ENCODE peak calls at places on chromosomes 4 and X, in five cellular contexts. F is CD4-positive, alpha-beta T cell; J is uterus; D is epithelial cell of esophagus; E is activated CD8-positive, alpha-beta T cell treated with anti-CD3 and anti-CD28 coated beads for 36 hours. R is an unnamed sample.

GRCh38 chrX:117274943-117275342 is 812.2 kb upstream of the CT83 start:
- DNase-seq in F (no peak), E (no peak), J (no peak), D (no peak), R (no peak)

GRCh38 chr4:100175853-100176252 is 14.4 kb downstream of the DDIT4L start:
- DNase-seq in E (no peak), F (no peak), J (no peak), D (no peak), R (no peak)

GRCh38 chr4:167622481-167623240 is 388.4 kb upstream of the SPOCK3 start:
- DNase-seq in E (peak), D (peak), J (no peak), F (no peak), R (peak)

GRCh38 chrX:68114573-68115199 is 318.6 kb downstream of the OPHN1 start:
- DNase-seq in E (no peak), J (no peak), D (peak), F (no peak), R (no peak)

GRCh38 chr4:8939160-8939855 is 67.7 kb upstream of the HMX1 start:
- DNase-seq in D (no peak), J (no peak), E (no peak), F (no peak), R (no peak)

GRCh38 chr4:148216866-148217814 is 225.1 kb downstream of the NR3C2 start:
- DNase-seq in E (peak), D (no peak), J (no peak), F (no peak), R (no peak)

GRCh38 chrX:123230798-123231197 is 46.7 kb downstream of the GRIA3 start:
- DNase-seq in F (no peak), J (no peak), E (no peak), D (no peak), R (no peak)

GRCh38 chr4:120555058-120555457 is 367.5 kb downstream of the PRDM5 start:
- DNase-seq in J (no peak), D (no peak), E (no peak), F (no peak), R (no peak)

GRCh38 chr4:120088507-120088906 is 21.9 kb upstream of the MAD2L1 start:
- DNase-seq in D (peak), E (no peak), J (no peak), F (no peak), R (no peak)

GRCh38 chr4:76883147-76883546 is 14.8 kb downstream of the SOWAHB start:
- DNase-seq in J (no peak), D (peak), E (no peak), F (no peak), R (no peak)

GRCh38 chr4:7828011-7828720 is 111.5 kb downstream of the AFAP1 start:
- DNase-seq in D (peak), F (peak), E (peak), J (peak), R (peak)

GRCh38 chrX:36198575-36198974 is 279.0 kb downstream of the CFAP47 start:
- DNase-seq in E (no peak), F (no peak), J (no peak), D (peak), R (no peak)

GRCh38 chr4:69764311-69764710 is 3.9 kb upstream of the SULT1B1 start:
- DNase-seq in D (no peak), F (no peak), J (no peak), E (no peak), R (no peak)

GRCh38 chr4:102598102-102598758 is 97.1 kb downstream of the NFKB1 start:
- DNase-seq in D (no peak), E (peak), J (no peak), F (no peak), R (no peak)

GRCh38 chrX:34805951-34806350 is 136.6 kb upstream of the FAM47B start:
- DNase-seq in J (no peak), E (no peak), F (no peak), D (no peak), R (no peak)

GRCh38 chrX:40173662-40174593 is 76.2 kb upstream of the BCOR start:
- DNase-seq in F (no peak), D (no peak), E (peak), J (peak), R (peak)

GRCh38 chr4:89492476-89493110 is 185.0 kb upstream of the GPRIN3 start:
- DNase-seq in J (no peak), F (no peak), E (no peak), D (peak), R (no peak)

GRCh38 chr4:117793786-117794369 is 240.4 kb upstream of the NDST3 start:
- DNase-seq in E (no peak), J (no peak), F (no peak), D (peak), R (no peak)

GRCh38 chr4:149889976-149890375 is 74.3 kb upstream of the IQCM start:
- DNase-seq in J (no peak), D (no peak), E (no peak), F (no peak), R (no peak)

DNA sequence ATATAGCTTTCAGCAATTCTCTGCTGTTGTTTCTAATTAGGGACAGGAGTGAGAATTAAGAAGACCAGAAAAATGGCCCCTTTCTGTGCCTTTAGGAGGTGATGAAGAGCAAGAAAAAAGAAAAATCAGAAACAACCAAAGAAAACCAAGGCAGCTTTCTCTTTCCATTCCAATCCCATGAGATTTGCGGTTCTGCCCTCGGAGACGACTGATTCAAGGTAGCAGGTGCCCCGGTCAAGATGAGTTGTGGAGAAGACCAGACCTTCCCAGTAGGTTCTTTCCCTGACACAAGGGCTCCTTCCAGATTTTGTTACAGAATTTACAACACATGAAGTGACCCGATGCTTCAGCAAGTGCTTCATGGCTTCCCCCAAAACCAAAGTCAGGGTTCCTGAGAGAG is 21.9 kb downstream of the TLR10 start:
- DNase-seq in D (no peak), E (no peak), F (no peak), J (no peak), R (no peak)
- TF ChIP-seq CTCF in D (no peak), E (no peak), F (no peak), J (no peak), R (no peak)

GRCh38 chr4:47945930-47946726 is 31.7 kb upstream of the NFXL1 start:
- DNase-seq in F (no peak), J (no peak), D (no peak), E (no peak), R (no peak)
- TF ChIP-seq CTCF in F (no peak), J (no peak), D (peak), E (no peak), R (no peak)

GRCh38 chrX:17160971-17161370 is 214.0 kb upstream of the NHS start:
- DNase-seq in D (peak), J (no peak), E (no peak), F (no peak), R (no peak)
- TF ChIP-seq CTCF in D (peak), J (no peak), E (no peak), F (no peak), R (no peak)

DNA sequence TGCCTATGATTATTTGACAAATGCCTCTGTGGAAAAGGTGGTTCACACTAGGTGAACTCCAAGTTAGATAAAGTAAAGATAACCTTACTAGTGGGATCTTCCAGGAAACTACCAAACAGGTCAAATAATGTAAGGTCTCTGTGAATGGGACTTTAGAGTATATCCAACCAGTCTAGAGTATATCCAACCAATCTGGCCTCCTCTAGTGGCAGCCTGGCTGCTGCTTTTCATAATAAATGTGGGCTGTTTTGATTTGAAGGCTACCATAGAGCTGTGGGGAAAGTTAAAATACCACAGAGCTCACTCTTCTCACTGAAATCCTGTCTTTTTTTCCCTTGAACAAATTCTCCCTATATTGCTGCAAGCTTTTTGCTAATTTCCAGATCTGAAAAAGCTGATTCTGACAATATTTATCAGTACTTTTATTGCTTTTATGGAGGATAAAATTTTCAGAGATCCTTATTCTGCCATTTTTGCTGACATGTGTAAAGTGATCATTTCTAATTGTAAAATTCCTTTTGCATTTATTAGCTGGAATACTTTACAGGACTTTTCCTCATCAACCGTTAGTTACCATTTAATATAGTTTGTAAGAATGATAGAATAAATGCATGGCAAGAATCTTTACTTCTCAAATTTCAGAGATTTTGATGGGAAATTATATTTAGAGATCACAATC is 111.3 kb downstream of the TET2 start:
- DNase-seq in E (no peak), D (peak), F (no peak), J (no peak), R (no peak)
- TF ChIP-seq CTCF in E (no peak), D (peak), F (no peak), J (no peak), R (no peak)

DNA sequence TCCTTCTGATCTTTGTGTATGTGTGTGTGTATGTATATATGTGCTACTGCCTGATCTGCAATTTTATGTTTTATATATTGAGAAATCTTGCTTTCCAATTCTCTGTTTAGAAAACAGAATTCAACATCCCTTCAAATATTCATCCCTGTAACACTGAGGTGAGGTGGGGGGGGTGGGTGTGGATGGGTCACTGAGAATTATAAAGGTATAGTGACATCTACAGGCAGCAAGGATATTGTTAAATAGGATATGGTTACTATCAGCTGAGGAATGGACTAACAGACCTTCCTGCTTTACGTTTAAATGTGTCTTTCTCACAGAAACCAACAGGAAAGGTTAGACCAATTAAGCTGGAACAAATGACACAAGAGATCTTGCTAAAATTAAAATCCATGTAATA is 19.0 kb upstream of the MAGEB2 start:
- DNase-seq in J (no peak), F (no peak), D (peak), E (no peak), R (no peak)
- TF ChIP-seq CTCF in J (no peak), F (no peak), D (no peak), E (no peak), R (peak)

GRCh38 chrX:19121898-19122640 is at the start of gene ADGRG2:
- DNase-seq in D (peak), F (no peak), E (peak), J (no peak), R (peak)
- TF ChIP-seq CTCF in D (peak), F (no peak), E (no peak), J (no peak), R (no peak)

DNA sequence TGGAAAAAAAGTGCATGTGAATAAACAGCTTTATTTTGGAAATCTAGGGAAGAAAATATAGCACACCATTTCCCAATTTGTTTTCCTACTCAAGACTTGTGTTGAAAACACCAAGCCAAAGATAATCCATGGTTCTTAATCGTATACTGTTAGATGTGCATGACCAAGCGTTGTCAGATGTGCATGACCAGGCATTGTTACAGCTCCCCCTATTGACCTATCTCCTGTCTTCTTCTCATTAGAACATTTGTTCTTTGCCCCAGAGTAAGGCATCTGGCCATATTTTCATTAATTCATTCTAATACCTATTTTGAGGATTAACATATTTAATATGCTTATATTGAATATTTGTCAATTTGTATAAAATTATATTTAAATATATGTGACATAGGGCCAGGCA is 14.4 kb upstream of the VCX start:
- DNase-seq in F (no peak), J (no peak), E (no peak), D (peak), R (no peak)
- TF ChIP-seq CTCF in F (no peak), J (no peak), E (no peak), D (no peak), R (peak)

GRCh38 chrX:43467608-43468234 is 188.4 kb upstream of the MAOA start:
- DNase-seq in J (no peak), E (no peak), F (no peak), D (no peak), R (no peak)
- TF ChIP-seq CTCF in J (no peak), E (no peak), F (no peak), D (no peak), R (no peak)

DNA sequence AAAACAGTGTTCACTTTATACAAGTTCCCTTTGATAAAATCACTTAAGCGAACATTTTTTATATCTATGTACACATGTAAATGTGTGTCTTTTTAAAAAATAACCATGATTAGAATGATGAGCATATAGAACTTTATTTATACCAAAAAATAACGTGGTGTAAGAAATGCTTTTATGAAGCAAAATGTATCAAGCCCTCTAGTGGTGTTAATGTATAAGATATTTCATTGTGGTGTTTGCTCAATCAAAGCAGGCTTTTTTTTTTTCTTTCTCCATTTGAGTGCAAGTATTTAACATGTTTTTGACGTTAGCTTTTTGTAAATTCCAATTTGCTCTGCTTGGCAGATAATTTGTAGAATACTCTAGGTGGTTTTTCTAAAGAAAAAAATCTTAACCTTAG is 2092.4 kb upstream of the TENM3 start:
- DNase-seq in D (peak), J (no peak), F (no peak), E (no peak), R (no peak)
- TF ChIP-seq CTCF in D (peak), J (no peak), F (no peak), E (peak), R (peak)

GRCh38 chr4:2630556-2631273 is 94.3 kb downstream of the FAM193A start:
- DNase-seq in J (no peak), F (no peak), E (peak), D (no peak), R (no peak)
- TF ChIP-seq CTCF in J (no peak), F (no peak), E (no peak), D (no peak), R (no peak)

R was measured in nephron progenitor cell.